ENCODE peak calls at places on chromosomes 2 and 18, in five cellular contexts. L is RWPE1; A is NCI-H1092; G is M059J; O is stimulated activated CD4-positive, alpha-beta T cell treated with anti-CD3 and anti-CD28 coated beads, Interleukin-1b, Interleukin-23, amount 100 ng/mL, for 4 hours. P is an unnamed sample.

GRCh38 chr2:23404426-23404825 is 19.4 kb downstream of the KLHL29 start:
- DNase-seq in L (peak; percentile 20), A (peak; percentile 57), G (peak; percentile 72), O (no peak), P (peak; percentile 81)

GRCh38 chr2:74094291-74094690 is 53.4 kb downstream of the BOLA3 start:
- DNase-seq in L (no peak), A (no peak), G (no peak), O (no peak), P (no peak)

GRCh38 chr18:77065221-77065981 is 67.2 kb downstream of the MBP start:
- DNase-seq in L (peak; percentile 62), A (no peak), G (peak; percentile 93), O (no peak), P (peak; percentile 97)

GRCh38 chr2:163428187-163428586 is 307.6 kb downstream of the FIGN start:
- DNase-seq in L (no peak), A (no peak), G (no peak), O (no peak), P (no peak)

GRCh38 chr18:10450986-10451385 is 3.4 kb upstream of the APCDD1 start:
- DNase-seq in L (no peak), A (no peak), G (no peak), O (no peak), P (no peak)

GRCh38 chr2:182463760-182464159 is 36.9 kb upstream of the PDE1A start:
- DNase-seq in L (no peak), A (no peak), G (no peak), O (no peak), P (no peak)

GRCh38 chr2:191713837-191714236 is 35.9 kb downstream of the NABP1 start:
- DNase-seq in L (no peak), A (no peak), G (peak; percentile 12), O (no peak), P (no peak)

GRCh38 chr2:102049756-102050443 is 58.1 kb downstream of the IL1R2 start:
- DNase-seq in L (no peak), A (no peak), G (no peak), O (no peak), P (no peak)

GRCh38 chr18:76376668-76377358 is 118.2 kb downstream of the ZNF516 start:
- DNase-seq in L (no peak), A (no peak), G (no peak), O (no peak), P (no peak)

GRCh38 chr2:12856934-12857660 is 140.4 kb downstream of the TRIB2 start:
- DNase-seq in L (peak; percentile 17), A (no peak), G (peak; percentile 91), O (peak; percentile 14), P (peak; percentile 63)

GRCh38 chr2:169260246-169260645 is 102.1 kb downstream of the LRP2 start:
- DNase-seq in L (no peak), A (no peak), G (no peak), O (no peak), P (no peak)

GRCh38 chr18:3454365-3455089 is 4.6 kb downstream of the TGIF1 start:
- DNase-seq in L (no peak), A (no peak), G (peak; percentile 66), O (no peak), P (peak; percentile 87)

GRCh38 chr2:3208179-3208578 is 169.4 kb downstream of the EIPR1 start:
- DNase-seq in L (no peak), A (no peak), G (no peak), O (no peak), P (no peak)